ENCODE peak calls at places on chromosome 1, in seven cellular contexts. One of them, this sample, is unnamed.
A peak's percentile ranks its signal among the peaks of the same experiment; 100 is the strongest.

GRCh38 chr1:19257178-19257914 is 5.7 kb downstream of the MRTO4 start:
- DNase-seq in A549: no peak
- DNase-seq in left lung: no peak
- DNase-seq in SJSA1: no peak
- DNase-seq in heart right ventricle: no peak
- DNase-seq in Karpas-422: no peak
- DNase-seq in CD4-positive, alpha-beta memory T cell: no peak
- DNase-seq in this sample: no peak

GRCh38 chr1:223810586-223810985 is 35.2 kb downstream of the TP53BP2 start:
- DNase-seq in SJSA1: no peak
- DNase-seq in Karpas-422: no peak
- DNase-seq in heart right ventricle: no peak
- DNase-seq in CD4-positive, alpha-beta memory T cell: no peak
- DNase-seq in A549: no peak
- DNase-seq in left lung: no peak
- DNase-seq in this sample: no peak

GRCh38 chr1:67144696-67145095 is 9.9 kb upstream of the C1orf141 start:
- DNase-seq in Karpas-422: peak; percentile 58
- DNase-seq in left lung: no peak
- DNase-seq in A549: no peak
- DNase-seq in CD4-positive, alpha-beta memory T cell: no peak
- DNase-seq in heart right ventricle: no peak
- DNase-seq in SJSA1: no peak
- DNase-seq in this sample: no peak

GRCh38 chr1:31575373-31576140 is 758 bp upstream of the TINAGL1 start:
- DNase-seq in Karpas-422: no peak
- DNase-seq in left lung: no peak
- DNase-seq in A549: no peak
- DNase-seq in CD4-positive, alpha-beta memory T cell: no peak
- DNase-seq in SJSA1: peak; percentile 35
- DNase-seq in heart right ventricle: no peak
- DNase-seq in this sample: no peak

GRCh38 chr1:202105571-202106339 is 17.0 kb upstream of the GPR37L1 start:
- DNase-seq in CD4-positive, alpha-beta memory T cell: no peak
- DNase-seq in left lung: no peak
- DNase-seq in heart right ventricle: peak; percentile 18
- DNase-seq in SJSA1: peak; percentile 87
- DNase-seq in Karpas-422: peak; percentile 53
- DNase-seq in A549: peak; percentile 91
- DNase-seq in this sample: no peak

GRCh38 chr1:151963288-151963687 is 30.4 kb downstream of the S100A10 start:
- DNase-seq in left lung: no peak
- DNase-seq in SJSA1: no peak
- DNase-seq in A549: no peak
- DNase-seq in CD4-positive, alpha-beta memory T cell: no peak
- DNase-seq in Karpas-422: no peak
- DNase-seq in heart right ventricle: no peak
- DNase-seq in this sample: no peak

GRCh38 chr1:30040081-30041019 is 683.0 kb downstream of the MATN1 start:
- DNase-seq in A549: no peak
- DNase-seq in heart right ventricle: no peak
- DNase-seq in CD4-positive, alpha-beta memory T cell: no peak
- DNase-seq in SJSA1: no peak
- DNase-seq in left lung: no peak
- DNase-seq in Karpas-422: no peak
- DNase-seq in this sample: no peak

GRCh38 chr1:3305156-3305555 is 149.3 kb upstream of the ARHGEF16 start:
- DNase-seq in CD4-positive, alpha-beta memory T cell: no peak
- DNase-seq in A549: no peak
- DNase-seq in SJSA1: no peak
- DNase-seq in heart right ventricle: no peak
- DNase-seq in Karpas-422: no peak
- DNase-seq in left lung: peak; percentile 49
- DNase-seq in this sample: no peak

GRCh38 chr1:180243517-180244221 is 13.6 kb downstream of the LHX4 start:
- DNase-seq in CD4-positive, alpha-beta memory T cell: no peak
- DNase-seq in heart right ventricle: no peak
- DNase-seq in left lung: no peak
- DNase-seq in Karpas-422: no peak
- DNase-seq in SJSA1: no peak
- DNase-seq in A549: peak; percentile 36
- DNase-seq in this sample: no peak

GRCh38 chr1:245168090-245168489 is 13.3 kb downstream of the KIF26B start:
- DNase-seq in SJSA1: no peak
- DNase-seq in Karpas-422: no peak
- DNase-seq in heart right ventricle: peak; percentile 46
- DNase-seq in left lung: peak; percentile 88
- DNase-seq in CD4-positive, alpha-beta memory T cell: no peak
- DNase-seq in A549: no peak
- DNase-seq in this sample: no peak

GRCh38 chr1:233006582-233006981 is 56.2 kb downstream of the NTPCR start:
- DNase-seq in A549: no peak
- DNase-seq in left lung: no peak
- DNase-seq in Karpas-422: no peak
- DNase-seq in SJSA1: peak; percentile 69
- DNase-seq in heart right ventricle: no peak
- DNase-seq in CD4-positive, alpha-beta memory T cell: no peak
- DNase-seq in this sample: no peak

GRCh38 chr1:24027838-24028468 is 47.8 kb upstream of the SRSF10 start:
- DNase-seq in heart right ventricle: no peak
- DNase-seq in SJSA1: peak; percentile 45
- DNase-seq in A549: no peak
- DNase-seq in left lung: no peak
- DNase-seq in Karpas-422: peak; percentile 78
- DNase-seq in CD4-positive, alpha-beta memory T cell: no peak
- DNase-seq in this sample: no peak

GRCh38 chr1:117753232-117753631 is 147.4 kb downstream of the TENT5C start:
- DNase-seq in Karpas-422: no peak
- DNase-seq in heart right ventricle: no peak
- DNase-seq in A549: no peak
- DNase-seq in SJSA1: no peak
- DNase-seq in CD4-positive, alpha-beta memory T cell: no peak
- DNase-seq in left lung: no peak
- DNase-seq in this sample: no peak

DNA sequence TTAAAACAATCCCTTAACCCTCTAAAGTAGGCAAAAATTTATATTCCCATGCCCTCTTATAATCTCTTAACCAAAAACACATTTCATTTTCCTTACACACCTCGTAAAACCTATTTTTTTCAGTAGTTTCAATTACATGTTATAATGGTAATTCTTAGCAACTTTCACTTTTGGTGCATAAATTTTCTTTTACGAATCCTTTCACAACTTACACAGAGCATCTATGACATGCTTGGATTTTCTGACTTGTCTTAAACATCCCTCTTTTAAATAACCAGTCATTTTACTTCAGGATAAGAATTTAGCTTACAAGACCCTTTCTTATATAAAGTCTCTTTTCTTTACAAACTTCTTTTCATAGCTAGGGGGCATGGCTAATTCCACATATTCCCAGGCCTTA is 8.9 kb upstream of the MRPL55 start:
- DNase-seq in Karpas-422: peak; percentile 69
- DNase-seq in left lung: no peak
- DNase-seq in heart right ventricle: no peak
- DNase-seq in SJSA1: no peak
- DNase-seq in A549: no peak
- DNase-seq in CD4-positive, alpha-beta memory T cell: no peak
- DNase-seq in this sample: no peak
- H3K27ac ChIP-seq in Karpas-422: no peak overlapping the region
- H3K27ac ChIP-seq in left lung: no peak overlapping the region
- H3K27ac ChIP-seq in heart right ventricle: no peak overlapping the region
- H3K27ac ChIP-seq in SJSA1: no peak overlapping the region
- H3K27ac ChIP-seq in A549: no peak overlapping the region
- H3K27ac ChIP-seq in CD4-positive, alpha-beta memory T cell: no peak overlapping the region
- H3K27ac ChIP-seq in this sample: no peak overlapping the region

GRCh38 chr1:39642796-39643195 is 3.4 kb upstream of the HEYL start:
- DNase-seq in left lung: no peak
- DNase-seq in A549: no peak
- DNase-seq in heart right ventricle: no peak
- DNase-seq in SJSA1: peak; percentile 60
- DNase-seq in Karpas-422: no peak
- DNase-seq in CD4-positive, alpha-beta memory T cell: no peak
- DNase-seq in this sample: no peak
- H3K27ac ChIP-seq in left lung: no peak overlapping the region
- H3K27ac ChIP-seq in A549: no peak overlapping the region
- H3K27ac ChIP-seq in heart right ventricle: peak overlapping the region; percentile 29
- H3K27ac ChIP-seq in SJSA1: peak overlapping the region; percentile 49
- H3K27ac ChIP-seq in Karpas-422: no peak overlapping the region
- H3K27ac ChIP-seq in CD4-positive, alpha-beta memory T cell: no peak overlapping the region
- H3K27ac ChIP-seq in this sample: no peak overlapping the region

DNA sequence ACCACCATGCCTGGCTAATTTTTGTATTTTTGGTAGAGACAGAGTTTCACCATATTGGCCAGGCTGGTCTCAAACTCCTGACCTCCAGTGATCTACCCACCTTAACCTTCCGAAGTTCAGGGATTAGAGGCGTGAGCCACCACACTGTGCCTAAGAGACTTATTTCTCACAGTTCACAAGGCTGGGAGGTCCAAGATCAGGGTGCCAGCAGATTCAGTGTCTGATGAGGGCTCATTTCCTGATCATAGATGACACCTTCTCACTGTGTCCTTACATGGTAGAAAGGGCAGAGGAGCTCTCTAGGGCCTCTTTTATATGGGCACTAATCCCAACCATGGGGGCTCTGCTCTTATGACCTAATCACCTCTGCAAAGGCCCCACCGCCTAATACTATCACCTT is 58.8 kb downstream of the ARHGEF10L start:
- DNase-seq in SJSA1: no peak
- DNase-seq in CD4-positive, alpha-beta memory T cell: no peak
- DNase-seq in heart right ventricle: no peak
- DNase-seq in A549: no peak
- DNase-seq in Karpas-422: no peak
- DNase-seq in left lung: no peak
- DNase-seq in this sample: no peak
- H3K27ac ChIP-seq in SJSA1: no peak overlapping the region
- H3K27ac ChIP-seq in CD4-positive, alpha-beta memory T cell: no peak overlapping the region
- H3K27ac ChIP-seq in heart right ventricle: no peak overlapping the region
- H3K27ac ChIP-seq in A549: no peak overlapping the region
- H3K27ac ChIP-seq in Karpas-422: no peak overlapping the region
- H3K27ac ChIP-seq in left lung: no peak overlapping the region
- H3K27ac ChIP-seq in this sample: no peak overlapping the region

GRCh38 chr1:113797472-113797871 is 14.8 kb downstream of the RSBN1 start:
- DNase-seq in heart right ventricle: no peak
- DNase-seq in left lung: no peak
- DNase-seq in CD4-positive, alpha-beta memory T cell: no peak
- DNase-seq in SJSA1: no peak
- DNase-seq in A549: no peak
- DNase-seq in Karpas-422: no peak
- DNase-seq in this sample: no peak

GRCh38 chr1:113792986-113793385 is 19.3 kb downstream of the RSBN1 start:
- DNase-seq in Karpas-422: no peak
- DNase-seq in left lung: no peak
- DNase-seq in heart right ventricle: no peak
- DNase-seq in SJSA1: no peak
- DNase-seq in CD4-positive, alpha-beta memory T cell: no peak
- DNase-seq in A549: no peak
- DNase-seq in this sample: no peak

GRCh38 chr1:113792471-113792870 is 19.8 kb downstream of the RSBN1 start:
- DNase-seq in heart right ventricle: no peak
- DNase-seq in Karpas-422: no peak
- DNase-seq in left lung: no peak
- DNase-seq in CD4-positive, alpha-beta memory T cell: no peak
- DNase-seq in SJSA1: no peak
- DNase-seq in A549: no peak
- DNase-seq in this sample: no peak

GRCh38 chr1:113788802-113789201 is 23.5 kb downstream of the RSBN1 start:
- DNase-seq in CD4-positive, alpha-beta memory T cell: no peak
- DNase-seq in heart right ventricle: no peak
- DNase-seq in Karpas-422: no peak
- DNase-seq in left lung: no peak
- DNase-seq in SJSA1: no peak
- DNase-seq in A549: no peak
- DNase-seq in this sample: no peak

GRCh38 chr1:113793878-113794834 is 18.1 kb downstream of the RSBN1 start:
- DNase-seq in A549: no peak
- DNase-seq in left lung: no peak
- DNase-seq in heart right ventricle: no peak
- DNase-seq in SJSA1: no peak
- DNase-seq in CD4-positive, alpha-beta memory T cell: no peak
- DNase-seq in Karpas-422: peak; percentile 44
- DNase-seq in this sample: no peak
- H3K27ac ChIP-seq in A549: no peak overlapping the region
- H3K27ac ChIP-seq in left lung: peak overlapping the region; percentile 34
- H3K27ac ChIP-seq in heart right ventricle: peak overlapping the region; percentile 42
- H3K27ac ChIP-seq in SJSA1: no peak overlapping the region
- H3K27ac ChIP-seq in CD4-positive, alpha-beta memory T cell: no peak overlapping the region
- H3K27ac ChIP-seq in Karpas-422: no peak overlapping the region
- H3K27ac ChIP-seq in this sample: no peak overlapping the region